ENCODE peak calls at places on chromosomes 4 and X, in six cellular contexts. One of them, this sample, is unnamed.

GRCh38 chr4:70722199-70722791 is 531 bp downstream of the RUFY3 start:
- DNase-seq in testis: peak
- DNase-seq in astrocyte of the spinal cord: peak
- DNase-seq in endothelial cell: no peak
- DNase-seq in HL-60: no peak
- DNase-seq in ovary: peak
- DNase-seq in this sample: peak

GRCh38 chr4:100042235-100042634 is 92.2 kb upstream of the H2AZ1 start:
- DNase-seq in testis: no peak
- DNase-seq in astrocyte of the spinal cord: no peak
- DNase-seq in endothelial cell: no peak
- DNase-seq in HL-60: no peak
- DNase-seq in ovary: no peak
- DNase-seq in this sample: no peak

GRCh38 chr4:168740686-168741085 is 243.8 kb downstream of the PALLD start:
- DNase-seq in testis: no peak
- DNase-seq in astrocyte of the spinal cord: no peak
- DNase-seq in endothelial cell: no peak
- DNase-seq in HL-60: no peak
- DNase-seq in ovary: no peak
- DNase-seq in this sample: no peak

GRCh38 chrX:13759152-13759718 is 24.7 kb downstream of the OFD1 start:
- DNase-seq in testis: no peak
- DNase-seq in astrocyte of the spinal cord: no peak
- DNase-seq in endothelial cell: no peak
- DNase-seq in HL-60: peak
- DNase-seq in ovary: no peak
- DNase-seq in this sample: no peak

GRCh38 chrX:68045008-68045577 is 388.2 kb downstream of the OPHN1 start:
- DNase-seq in testis: no peak
- DNase-seq in astrocyte of the spinal cord: peak
- DNase-seq in endothelial cell: no peak
- DNase-seq in HL-60: no peak
- DNase-seq in ovary: no peak
- DNase-seq in this sample: no peak

GRCh38 chrX:68492583-68492982 is 6.3 kb upstream of the YIPF6 start:
- DNase-seq in testis: no peak
- DNase-seq in astrocyte of the spinal cord: no peak
- DNase-seq in endothelial cell: no peak
- DNase-seq in HL-60: peak
- DNase-seq in ovary: no peak
- DNase-seq in this sample: no peak

GRCh38 chrX:17844236-17844635 is 16.9 kb downstream of the RAI2 start:
- DNase-seq in testis: no peak
- DNase-seq in astrocyte of the spinal cord: no peak
- DNase-seq in endothelial cell: no peak
- DNase-seq in HL-60: no peak
- DNase-seq in ovary: no peak
- DNase-seq in this sample: no peak

GRCh38 chr4:17335371-17335770 is 176.5 kb downstream of the QDPR start:
- DNase-seq in testis: no peak
- DNase-seq in astrocyte of the spinal cord: no peak
- DNase-seq in endothelial cell: no peak
- DNase-seq in HL-60: no peak
- DNase-seq in ovary: no peak
- DNase-seq in this sample: no peak

GRCh38 chr4:18611008-18611407 is 589.5 kb upstream of the LCORL start:
- DNase-seq in testis: no peak
- DNase-seq in astrocyte of the spinal cord: no peak
- DNase-seq in endothelial cell: no peak
- DNase-seq in HL-60: no peak
- DNase-seq in ovary: no peak
- DNase-seq in this sample: no peak

GRCh38 chr4:118745357-118745756 is 60.2 kb downstream of the METTL14 start:
- DNase-seq in testis: no peak
- DNase-seq in astrocyte of the spinal cord: no peak
- DNase-seq in endothelial cell: no peak
- DNase-seq in HL-60: no peak
- DNase-seq in ovary: no peak
- DNase-seq in this sample: no peak

GRCh38 chr4:77618383-77619241 is 13.0 kb downstream of the CXCL13 start:
- DNase-seq in testis: peak
- DNase-seq in astrocyte of the spinal cord: peak
- DNase-seq in endothelial cell: peak
- DNase-seq in HL-60: peak
- DNase-seq in ovary: peak
- DNase-seq in this sample: peak

GRCh38 chrX:49988128-49988527 is 65.7 kb downstream of the CLCN5 start:
- DNase-seq in testis: no peak
- DNase-seq in astrocyte of the spinal cord: no peak
- DNase-seq in endothelial cell: no peak
- DNase-seq in HL-60: no peak
- DNase-seq in ovary: no peak
- DNase-seq in this sample: no peak

GRCh38 chrX:114344756-114345155 is 239.1 kb upstream of the HTR2C start:
- DNase-seq in testis: no peak
- DNase-seq in astrocyte of the spinal cord: peak
- DNase-seq in endothelial cell: no peak
- DNase-seq in HL-60: no peak
- DNase-seq in ovary: no peak
- DNase-seq in this sample: no peak

GRCh38 chrX:71111141-71111843 is at the start of gene IL2RG:
- DNase-seq in testis: no peak
- DNase-seq in astrocyte of the spinal cord: no peak
- DNase-seq in endothelial cell: no peak
- DNase-seq in HL-60: peak
- DNase-seq in ovary: no peak
- DNase-seq in this sample: no peak

GRCh38 chr4:150875367-150875766 is 139.7 kb downstream of the LRBA start:
- DNase-seq in testis: no peak
- DNase-seq in astrocyte of the spinal cord: no peak
- DNase-seq in endothelial cell: no peak
- DNase-seq in HL-60: no peak
- DNase-seq in ovary: no peak
- DNase-seq in this sample: no peak

GRCh38 chr4:86927843-86928395 is 6.9 kb upstream of the AFF1 start:
- DNase-seq in testis: no peak
- DNase-seq in astrocyte of the spinal cord: peak
- DNase-seq in endothelial cell: no peak
- DNase-seq in HL-60: peak
- DNase-seq in ovary: no peak
- DNase-seq in this sample: no peak

GRCh38 chr4:32030406-32030805 is 1310.2 kb downstream of the PCDH7 start:
- DNase-seq in testis: no peak
- DNase-seq in astrocyte of the spinal cord: no peak
- DNase-seq in endothelial cell: no peak
- DNase-seq in HL-60: no peak
- DNase-seq in ovary: no peak
- DNase-seq in this sample: no peak

GRCh38 chrX:131792356-131792749 is 230.7 kb upstream of the STK26 start:
- DNase-seq in testis: peak
- DNase-seq in astrocyte of the spinal cord: peak
- DNase-seq in endothelial cell: no peak
- DNase-seq in HL-60: peak
- DNase-seq in ovary: peak
- DNase-seq in this sample: no peak

GRCh38 chr4:97349468-97350186 is 793.6 kb downstream of the STPG2 start:
- DNase-seq in testis: no peak
- DNase-seq in astrocyte of the spinal cord: no peak
- DNase-seq in endothelial cell: no peak
- DNase-seq in HL-60: no peak
- DNase-seq in ovary: no peak
- DNase-seq in this sample: no peak

GRCh38 chr4:17065821-17066220 is 167.4 kb upstream of the LDB2 start:
- DNase-seq in testis: no peak
- DNase-seq in astrocyte of the spinal cord: peak
- DNase-seq in endothelial cell: no peak
- DNase-seq in HL-60: no peak
- DNase-seq in ovary: no peak
- DNase-seq in this sample: no peak

GRCh38 chr4:1524761-1525160 is 118.5 kb upstream of the NKX1-1 start:
- DNase-seq in testis: no peak
- DNase-seq in astrocyte of the spinal cord: no peak
- DNase-seq in endothelial cell: no peak
- DNase-seq in HL-60: no peak
- DNase-seq in ovary: no peak
- DNase-seq in this sample: no peak

GRCh38 chrX:71256051-71256450 is 2.1 kb upstream of the ZMYM3 start:
- DNase-seq in testis: no peak
- DNase-seq in astrocyte of the spinal cord: no peak
- DNase-seq in endothelial cell: no peak
- DNase-seq in HL-60: no peak
- DNase-seq in ovary: no peak
- DNase-seq in this sample: no peak

GRCh38 chrX:46247456-46247855 is 297.8 kb downstream of the ZNF674 start:
- DNase-seq in testis: no peak
- DNase-seq in astrocyte of the spinal cord: no peak
- DNase-seq in endothelial cell: no peak
- DNase-seq in HL-60: no peak
- DNase-seq in ovary: no peak
- DNase-seq in this sample: no peak

GRCh38 chr4:183335369-183335940 is 13.2 kb upstream of the CLDN24 start:
- DNase-seq in testis: no peak
- DNase-seq in astrocyte of the spinal cord: peak
- DNase-seq in endothelial cell: no peak
- DNase-seq in HL-60: no peak
- DNase-seq in ovary: no peak
- DNase-seq in this sample: no peak

GRCh38 chr4:125283702-125284279 is 31.0 kb upstream of the FAT4 start:
- DNase-seq in testis: no peak
- DNase-seq in astrocyte of the spinal cord: peak
- DNase-seq in endothelial cell: no peak
- DNase-seq in HL-60: no peak
- DNase-seq in ovary: no peak
- DNase-seq in this sample: no peak

GRCh38 chr4:146029939-146030710 is 91.5 kb upstream of the ZNF827 start:
- DNase-seq in testis: no peak
- DNase-seq in astrocyte of the spinal cord: no peak
- DNase-seq in endothelial cell: no peak
- DNase-seq in HL-60: no peak
- DNase-seq in ovary: no peak
- DNase-seq in this sample: peak

GRCh38 chr4:139144161-139144859 is 32.7 kb downstream of the ELF2 start:
- DNase-seq in testis: peak
- DNase-seq in astrocyte of the spinal cord: peak
- DNase-seq in endothelial cell: no peak
- DNase-seq in HL-60: peak
- DNase-seq in ovary: peak
- DNase-seq in this sample: no peak

GRCh38 chrX:129678176-129678880 is 23.6 kb upstream of the APLN start:
- DNase-seq in testis: peak
- DNase-seq in astrocyte of the spinal cord: no peak
- DNase-seq in endothelial cell: no peak
- DNase-seq in HL-60: peak
- DNase-seq in ovary: peak
- DNase-seq in this sample: no peak

GRCh38 chr4:128310266-128310697 is 22.7 kb upstream of the PGRMC2 start:
- DNase-seq in testis: no peak
- DNase-seq in astrocyte of the spinal cord: no peak
- DNase-seq in endothelial cell: no peak
- DNase-seq in HL-60: no peak
- DNase-seq in ovary: no peak
- DNase-seq in this sample: peak
- TF ChIP-seq CTCF in testis: no peak
- TF ChIP-seq CTCF in astrocyte of the spinal cord: peak
- TF ChIP-seq CTCF in endothelial cell: no peak
- TF ChIP-seq CTCF in HL-60: no peak
- TF ChIP-seq CTCF in ovary: no peak
- TF ChIP-seq CTCF in this sample: no peak

GRCh38 chr4:26185436-26185835 is 135.4 kb upstream of the RBPJ start:
- DNase-seq in testis: no peak
- DNase-seq in astrocyte of the spinal cord: no peak
- DNase-seq in endothelial cell: no peak
- DNase-seq in HL-60: no peak
- DNase-seq in ovary: no peak
- DNase-seq in this sample: no peak
- TF ChIP-seq CTCF in testis: no peak
- TF ChIP-seq CTCF in astrocyte of the spinal cord: no peak
- TF ChIP-seq CTCF in endothelial cell: no peak
- TF ChIP-seq CTCF in HL-60: no peak
- TF ChIP-seq CTCF in ovary: no peak
- TF ChIP-seq CTCF in this sample: no peak

DNA sequence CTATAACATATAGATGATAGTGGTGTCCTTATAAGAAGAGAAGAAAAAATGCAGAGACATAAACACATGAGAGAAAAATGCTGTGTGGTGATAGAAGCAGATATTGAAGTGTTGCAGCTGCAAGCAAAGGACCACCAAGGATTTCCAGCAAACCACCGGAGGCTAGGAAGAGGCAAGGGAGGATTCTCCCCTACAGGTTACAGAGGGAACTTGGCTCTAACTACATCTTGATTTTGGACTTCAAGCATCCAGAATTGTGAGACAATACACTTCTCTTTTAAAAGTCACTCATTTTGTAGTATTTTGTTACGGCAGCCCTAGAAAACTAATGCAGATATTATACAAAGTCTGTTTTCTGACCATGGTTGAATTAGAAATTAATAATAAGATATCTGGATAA is 30.4 kb upstream of the CHRDL1 start:
- DNase-seq in testis: no peak
- DNase-seq in astrocyte of the spinal cord: no peak
- DNase-seq in endothelial cell: no peak
- DNase-seq in HL-60: no peak
- DNase-seq in ovary: no peak
- DNase-seq in this sample: no peak
- TF ChIP-seq CTCF in testis: no peak
- TF ChIP-seq CTCF in astrocyte of the spinal cord: no peak
- TF ChIP-seq CTCF in endothelial cell: no peak
- TF ChIP-seq CTCF in HL-60: no peak
- TF ChIP-seq CTCF in ovary: no peak
- TF ChIP-seq CTCF in this sample: no peak

GRCh38 chrX:150409964-150410363 is 46.8 kb downstream of the MAMLD1 start:
- DNase-seq in testis: no peak
- DNase-seq in astrocyte of the spinal cord: no peak
- DNase-seq in endothelial cell: no peak
- DNase-seq in HL-60: no peak
- DNase-seq in ovary: no peak
- DNase-seq in this sample: no peak

GRCh38 chrX:150406559-150406958 is 43.4 kb downstream of the MAMLD1 start:
- DNase-seq in testis: no peak
- DNase-seq in astrocyte of the spinal cord: no peak
- DNase-seq in endothelial cell: no peak
- DNase-seq in HL-60: no peak
- DNase-seq in ovary: no peak
- DNase-seq in this sample: no peak

GRCh38 chrX:150409486-150409885 is 46.4 kb downstream of the MAMLD1 start:
- DNase-seq in testis: no peak
- DNase-seq in astrocyte of the spinal cord: no peak
- DNase-seq in endothelial cell: no peak
- DNase-seq in HL-60: no peak
- DNase-seq in ovary: no peak
- DNase-seq in this sample: no peak

GRCh38 chrX:150408561-150408960 is 45.4 kb downstream of the MAMLD1 start:
- DNase-seq in testis: no peak
- DNase-seq in astrocyte of the spinal cord: no peak
- DNase-seq in endothelial cell: no peak
- DNase-seq in HL-60: no peak
- DNase-seq in ovary: peak
- DNase-seq in this sample: no peak

GRCh38 chrX:150408007-150408406 is 44.9 kb downstream of the MAMLD1 start:
- DNase-seq in testis: no peak
- DNase-seq in astrocyte of the spinal cord: no peak
- DNase-seq in endothelial cell: no peak
- DNase-seq in HL-60: no peak
- DNase-seq in ovary: no peak
- DNase-seq in this sample: no peak
- TF ChIP-seq CTCF in testis: no peak
- TF ChIP-seq CTCF in astrocyte of the spinal cord: no peak
- TF ChIP-seq CTCF in endothelial cell: no peak
- TF ChIP-seq CTCF in HL-60: no peak
- TF ChIP-seq CTCF in ovary: no peak
- TF ChIP-seq CTCF in this sample: no peak